ENCODE peak calls at places on chromosomes 12 and 14, in four cellular contexts. O, R, I and A are unnamed samples.

GRCh38 chr12:128823216-128823915 is 392 bp downstream of the SLC15A4 start:
- DNase-seq in O (no peak), R (peak; percentile 65), I (peak; percentile 59), A (peak; percentile 62)

GRCh38 chr14:32142754-32143437 is 58.9 kb upstream of the RNU6-7 start:
- DNase-seq in O (no peak), R (no peak), I (no peak), A (no peak)

GRCh38 chr12:50440288-50440687 is 39.6 kb downstream of the LARP4 start:
- DNase-seq in O (no peak), R (no peak), I (no peak), A (no peak)

GRCh38 chr14:104972301-104973211 is 5.6 kb downstream of the AHNAK2 start:
- DNase-seq in O (no peak), R (peak; percentile 50), I (peak; percentile 89), A (peak; percentile 83)

GRCh38 chr12:52199294-52199920 is 7.6 kb upstream of the KRT80 start:
- DNase-seq in O (no peak), R (peak; percentile 5), I (no peak), A (no peak)

GRCh38 chr12:107515446-107515958 is 170.1 kb upstream of the PWP1 start:
- DNase-seq in O (no peak), R (no peak), I (peak; percentile 54), A (no peak)

GRCh38 chr12:119693006-119693405 is 25.1 kb downstream of the PRKAB1 start:
- DNase-seq in O (no peak), R (no peak), I (peak; percentile 83), A (no peak)

GRCh38 chr12:32145096-32145495 is 38.4 kb downstream of the BICD1 start:
- DNase-seq in O (no peak), R (no peak), I (no peak), A (no peak)

GRCh38 chr12:1660304-1661187 is 30.3 kb upstream of the ADIPOR2 start:
- DNase-seq in O (peak; percentile 33), R (peak; percentile 81), I (peak; percentile 93), A (peak; percentile 91)

GRCh38 chr12:46800160-46800559 is 25.6 kb downstream of the SLC38A4 start:
- DNase-seq in O (no peak), R (no peak), I (no peak), A (no peak)

GRCh38 chr14:28398501-28398900 is 368.1 kb upstream of the FOXG1 start:
- DNase-seq in O (no peak), R (no peak), I (no peak), A (no peak)

GRCh38 chr14:68373847-68374582 is 418.9 kb downstream of the ZFP36L1 start:
- DNase-seq in O (no peak), R (no peak), I (no peak), A (no peak)

GRCh38 chr12:124758266-124759200 is 105.1 kb downstream of the SCARB1 start:
- DNase-seq in O (no peak), R (no peak), I (no peak), A (no peak)

GRCh38 chr14:61841145-61841544 is 78.9 kb downstream of the SNAPC1 start:
- DNase-seq in O (no peak), R (no peak), I (no peak), A (no peak)

GRCh38 chr12:110640275-110641025 is 26.5 kb downstream of the TCTN1 start:
- DNase-seq in O (no peak), R (no peak), I (no peak), A (no peak)

GRCh38 chr12:116598341-116599284 is 39.4 kb downstream of the MAP1LC3B2 start:
- DNase-seq in O (no peak), R (no peak), I (no peak), A (no peak)

GRCh38 chr12:1908758-1909157 is 9.7 kb downstream of the CACNA2D4 start:
- DNase-seq in O (no peak), R (no peak), I (no peak), A (peak; percentile 24)

GRCh38 chr12:47107446-47107845 is 27.7 kb upstream of the AMIGO2 start:
- DNase-seq in O (no peak), R (no peak), I (no peak), A (no peak)

GRCh38 chr14:82488473-82488872 is 954.8 kb upstream of the SEL1L start:
- DNase-seq in O (no peak), R (no peak), I (no peak), A (no peak)

GRCh38 chr14:24992624-24993360 is 57.2 kb downstream of the STXBP6 start:
- DNase-seq in O (no peak), R (no peak), I (no peak), A (no peak)
- TF ChIP-seq CTCF in O (no peak), R (no peak), I (no peak), A (no peak)

DNA sequence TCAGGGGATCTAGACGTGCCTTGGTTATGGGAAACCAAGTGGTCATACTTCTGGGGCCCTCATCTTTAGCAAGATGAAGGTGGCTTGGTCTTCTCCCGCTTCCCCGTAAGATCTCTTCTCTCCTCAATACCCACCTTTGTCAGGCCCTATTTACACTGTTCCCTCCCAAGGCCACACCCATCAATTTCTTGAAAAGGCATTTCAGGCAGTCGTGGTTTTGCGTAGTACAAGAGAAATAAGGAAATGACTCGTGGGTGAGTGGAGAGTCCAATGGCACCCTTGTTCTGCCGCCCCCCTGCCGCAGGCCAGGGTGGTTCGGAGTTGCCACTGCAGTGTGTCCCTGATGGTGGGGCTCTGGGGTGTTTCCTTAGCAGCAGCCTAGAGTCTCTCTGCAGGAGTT is 9.9 kb upstream of the GPRC5A start:
- DNase-seq in O (no peak), R (no peak), I (no peak), A (no peak)
- H3K4me3 ChIP-seq in O (no peak overlapping the region), R (no peak overlapping the region), I (no peak overlapping the region), A (no peak overlapping the region)

GRCh38 chr12:121089031-121089812 is 43.5 kb upstream of the P2RX7 start:
- DNase-seq in O (no peak), R (peak; percentile 42), I (no peak), A (no peak)
- TF ChIP-seq CTCF in O (no peak), R (no peak), I (no peak), A (no peak)

GRCh38 chr12:9773216-9773877 is 12.6 kb upstream of the CD69 start:
- DNase-seq in O (no peak), R (no peak), I (no peak), A (no peak)
- H3K4me3 ChIP-seq in O (no peak overlapping the region), R (no peak overlapping the region), I (no peak overlapping the region), A (no peak overlapping the region)